ENCODE peak calls at places on chromosomes 2 and 18, in eight cellular contexts. G is A673, I is cardiac muscle cell, X is AG04450, Z is lung, E is astrocyte of the spinal cord, R is lower lobe of right lung, K is fibroblast of lung. J is an unnamed sample.

GRCh38 chr2:239098288-239098970 is 250.5 kb downstream of the TWIST2 start:
- DNase-seq in K (no peak), E (no peak), I (no peak), Z (no peak), X (no peak), R (no peak), G (no peak), J (peak)

GRCh38 chr2:172233947-172234715 is 131.4 kb upstream of the DLX2 start:
- DNase-seq in X (no peak), I (no peak), E (no peak), Z (no peak), K (no peak), G (no peak), R (no peak), J (no peak)

GRCh38 chr2:87996570-87996969 is 19.8 kb downstream of the RNU2-63P start:
- DNase-seq in G (no peak), X (no peak), Z (no peak), R (no peak), K (no peak), I (no peak), E (no peak), J (no peak)

GRCh38 chr2:98412751-98413445 is 31.8 kb upstream of the INPP4A start:
- DNase-seq in E (peak), I (peak), R (no peak), G (peak), X (peak), K (peak), Z (no peak), J (peak)

GRCh38 chr2:41906325-41906700 is 141.5 kb upstream of the PKDCC start:
- DNase-seq in E (peak), G (peak), K (peak), X (peak), I (no peak), Z (no peak), R (no peak), J (no peak)

GRCh38 chr18:7349181-7349837 is 118.4 kb downstream of the LRRC30 start:
- DNase-seq in G (no peak), X (no peak), R (no peak), I (no peak), E (no peak), Z (no peak), K (no peak), J (no peak)

GRCh38 chr18:59957957-59958356 is 58.2 kb downstream of the PMAIP1 start:
- DNase-seq in I (peak), G (peak), K (peak), R (no peak), Z (no peak), E (peak), X (peak), J (peak)

GRCh38 chr18:31042391-31043181 is at the start of gene DSC3:
- DNase-seq in Z (no peak), K (peak), I (peak), G (no peak), R (peak), X (no peak), E (peak), J (peak)

GRCh38 chr2:133063792-133064191 is 393.8 kb upstream of the LYPD1 start:
- DNase-seq in Z (no peak), R (no peak), K (peak), X (no peak), I (peak), E (peak), G (peak), J (no peak)

GRCh38 chr2:42742740-42743666 is 20.9 kb downstream of the OXER1 start:
- DNase-seq in Z (no peak), R (no peak), X (no peak), E (no peak), G (no peak), K (no peak), I (no peak), J (no peak)

GRCh38 chr2:177669201-177669600 is 276.6 kb downstream of the AGPS start:
- DNase-seq in G (peak), E (no peak), R (no peak), X (no peak), Z (no peak), K (no peak), I (no peak), J (no peak)

GRCh38 chr2:235668782-235669181 is 174.9 kb downstream of the AGAP1 start:
- DNase-seq in X (no peak), K (no peak), I (no peak), R (no peak), Z (no peak), G (no peak), E (no peak), J (no peak)

GRCh38 chr2:188512456-188512855 is 220.8 kb downstream of the GULP1 start:
- DNase-seq in I (peak), Z (no peak), X (peak), E (peak), R (no peak), K (peak), G (peak), J (peak)
- TF ChIP-seq CTCF in I (peak), Z (peak), X (peak), E (peak), R (peak), K (peak), G (peak), J (peak)

GRCh38 chr2:109353806-109354745 is 225.1 kb downstream of the SH3RF3 start:
- DNase-seq in E (no peak), Z (peak), R (no peak), G (no peak), K (no peak), I (no peak), X (no peak), J (no peak)

GRCh38 chr2:109352898-109353689 is 224.1 kb downstream of the SH3RF3 start:
- DNase-seq in X (no peak), E (no peak), R (no peak), G (no peak), K (no peak), Z (peak), I (no peak), J (no peak)

GRCh38 chr2:109352066-109352897 is 223.3 kb downstream of the SH3RF3 start:
- DNase-seq in I (no peak), K (no peak), G (no peak), E (no peak), Z (peak), X (no peak), R (no peak), J (no peak)

GRCh38 chr2:109355192-109355843 is 226.3 kb downstream of the SH3RF3 start:
- DNase-seq in K (no peak), Z (no peak), G (no peak), R (no peak), E (no peak), X (no peak), I (no peak), J (no peak)

DNA sequence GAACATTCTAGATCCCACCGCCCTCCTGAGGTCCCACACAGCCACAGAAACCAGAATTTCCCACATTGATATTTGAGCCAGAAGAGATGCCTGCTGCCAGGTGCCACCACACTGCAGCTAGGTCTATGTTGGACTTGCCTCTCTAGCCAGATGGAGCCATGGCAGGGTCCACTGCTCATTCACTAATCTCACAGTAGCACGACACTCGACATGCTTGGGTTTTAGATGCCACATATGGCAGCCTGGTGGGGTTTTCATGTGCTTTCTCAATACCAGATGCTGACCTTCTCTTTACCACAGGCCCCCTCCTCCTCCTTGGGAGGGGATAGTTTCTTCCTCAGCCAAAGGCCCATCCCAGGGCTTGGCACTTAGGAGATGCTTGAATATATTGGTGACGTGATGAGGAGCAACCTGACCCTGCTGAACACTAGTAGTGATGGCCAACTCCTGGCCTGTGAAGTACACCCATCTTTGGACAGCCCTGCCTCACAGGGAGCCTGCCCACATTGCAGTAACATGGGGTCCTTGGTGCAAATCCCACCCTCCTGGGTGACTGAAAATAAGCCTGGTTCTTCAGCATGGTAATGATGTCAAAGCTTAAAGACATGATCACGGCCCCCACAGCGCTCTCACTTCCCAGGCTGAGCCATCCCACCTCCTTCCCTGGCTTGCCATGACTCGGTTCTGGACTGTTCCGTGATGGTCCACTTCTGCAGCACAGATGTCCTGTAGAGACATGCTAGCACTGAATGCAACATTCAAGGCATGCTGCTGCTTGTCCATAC is 227.4 kb downstream of the SH3RF3 start:
- DNase-seq in K (no peak), R (no peak), X (no peak), E (no peak), I (no peak), Z (no peak), G (no peak), J (no peak)
- H3K4me3 ChIP-seq in K (no peak), R (no peak), X (no peak), E (no peak), I (no peak), Z (no peak), G (no peak), J (no peak)

DNA sequence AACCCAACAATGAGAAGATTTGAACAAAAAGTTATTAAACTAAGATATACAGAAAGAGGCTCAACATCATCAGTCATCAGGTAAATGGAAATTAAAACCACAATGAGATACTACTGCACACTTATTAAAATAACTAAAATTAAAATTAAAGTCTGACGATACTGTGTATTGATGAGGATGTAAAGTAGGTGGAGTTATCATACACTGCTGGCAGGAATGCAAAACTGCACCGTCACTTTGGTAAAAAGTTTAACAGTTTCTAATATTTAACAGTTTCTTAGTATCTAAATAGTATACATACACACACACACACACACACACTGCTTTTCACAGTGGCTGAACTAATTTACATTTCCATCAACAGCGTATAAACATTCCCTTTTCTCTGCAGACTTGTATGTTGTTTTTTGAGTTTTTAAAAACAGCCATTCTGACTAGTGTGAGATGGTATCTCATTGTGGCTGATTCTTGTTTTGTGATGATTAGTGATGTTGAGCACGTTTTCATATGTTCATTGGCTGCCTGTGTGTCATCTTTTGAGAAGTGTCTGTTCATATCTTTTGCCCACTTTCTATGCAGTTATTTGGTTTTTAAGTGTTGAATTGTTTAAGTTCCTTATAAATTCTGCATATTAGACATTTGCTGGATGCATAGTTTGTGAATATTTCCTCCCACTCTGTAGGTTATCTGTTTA is 726.9 kb upstream of the CHAC2 start:
- DNase-seq in G (no peak), K (no peak), I (no peak), E (no peak), Z (no peak), R (no peak), X (no peak), J (no peak)
- TF ChIP-seq CTCF in G (no peak), K (peak), I (peak), E (no peak), Z (no peak), R (no peak), X (peak), J (no peak)

GRCh38 chr18:2147424-2147823 is 423.9 kb downstream of the METTL4 start:
- DNase-seq in X (no peak), K (no peak), E (peak), R (no peak), I (no peak), G (peak), Z (no peak), J (peak)
- H3K4me3 ChIP-seq in X (no peak), K (no peak), E (no peak), R (no peak), I (no peak), G (no peak), Z (no peak), J (no peak)

GRCh38 chr2:103008586-103008985 is 246.8 kb downstream of the TMEM182 start:
- DNase-seq in K (no peak), E (no peak), R (no peak), Z (no peak), G (no peak), I (peak), X (no peak), J (no peak)
- TF ChIP-seq CTCF in K (no peak), E (no peak), R (no peak), Z (no peak), G (no peak), I (no peak), X (no peak), J (no peak)

DNA sequence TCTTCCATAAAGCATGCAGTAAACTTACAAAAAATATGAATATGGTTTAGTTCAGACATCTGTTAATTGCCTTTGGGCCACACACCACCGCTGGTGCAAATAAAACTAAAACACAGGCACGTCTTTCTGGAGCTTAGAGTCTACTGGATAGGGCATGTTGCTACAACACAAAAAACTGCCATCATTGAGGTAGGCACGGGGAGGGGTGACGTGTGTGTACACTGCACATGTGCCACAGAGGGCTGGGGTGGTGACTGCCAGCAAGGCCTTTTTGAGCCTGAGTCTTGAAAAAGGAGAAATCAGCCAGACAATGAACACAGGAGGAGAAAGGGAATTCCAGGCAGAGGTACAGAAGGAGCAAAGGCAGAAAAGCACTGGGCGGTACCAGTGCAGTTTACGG is 5.1 kb downstream of the SERPINE2 start:
- DNase-seq in K (no peak), G (no peak), Z (no peak), E (no peak), X (no peak), R (no peak), I (no peak), J (no peak)
- H3K4me3 ChIP-seq in K (no peak), G (no peak), Z (no peak), E (no peak), X (no peak), R (no peak), I (no peak), J (no peak)

GRCh38 chr18:23825496-23825895 is 136.2 kb downstream of the LAMA3 start:
- DNase-seq in X (no peak), E (peak), K (no peak), I (no peak), G (no peak), R (no peak), Z (no peak), J (no peak)

GRCh38 chr18:23825978-23826405 is 136.7 kb downstream of the LAMA3 start:
- DNase-seq in Z (peak), X (no peak), I (peak), K (peak), G (no peak), E (peak), R (no peak), J (peak)

GRCh38 chr18:23824704-23825103 is 135.5 kb downstream of the LAMA3 start:
- DNase-seq in I (no peak), R (no peak), E (peak), G (no peak), K (no peak), Z (no peak), X (no peak), J (no peak)

GRCh38 chr18:23822590-23823385 is 133.5 kb downstream of the LAMA3 start:
- DNase-seq in I (no peak), R (no peak), K (no peak), G (no peak), Z (no peak), X (no peak), E (peak), J (no peak)

DNA sequence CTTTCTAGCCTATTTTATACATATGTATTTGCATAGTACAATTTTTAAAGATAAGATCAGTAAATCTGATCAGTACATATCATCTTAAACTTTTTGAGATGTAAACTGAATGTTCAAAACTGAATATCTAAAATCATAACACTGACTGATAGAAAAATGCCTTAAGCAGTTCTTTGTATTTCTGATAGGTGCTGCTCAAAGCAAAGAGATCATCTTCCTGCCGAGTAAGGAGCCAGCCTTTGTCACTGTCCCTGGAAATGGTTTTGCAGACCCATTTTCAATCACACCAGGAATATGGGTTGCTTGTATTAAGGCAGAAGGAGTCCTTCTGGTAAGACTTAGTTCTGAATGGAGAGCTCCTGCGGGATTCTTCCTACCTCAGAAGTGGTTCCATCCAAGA is 135.0 kb downstream of the LAMA3 start:
- DNase-seq in R (no peak), X (no peak), E (no peak), K (no peak), I (no peak), G (no peak), Z (no peak), J (no peak)
- TF ChIP-seq CTCF in R (no peak), X (no peak), E (no peak), K (no peak), I (no peak), G (peak), Z (no peak), J (no peak)

DNA sequence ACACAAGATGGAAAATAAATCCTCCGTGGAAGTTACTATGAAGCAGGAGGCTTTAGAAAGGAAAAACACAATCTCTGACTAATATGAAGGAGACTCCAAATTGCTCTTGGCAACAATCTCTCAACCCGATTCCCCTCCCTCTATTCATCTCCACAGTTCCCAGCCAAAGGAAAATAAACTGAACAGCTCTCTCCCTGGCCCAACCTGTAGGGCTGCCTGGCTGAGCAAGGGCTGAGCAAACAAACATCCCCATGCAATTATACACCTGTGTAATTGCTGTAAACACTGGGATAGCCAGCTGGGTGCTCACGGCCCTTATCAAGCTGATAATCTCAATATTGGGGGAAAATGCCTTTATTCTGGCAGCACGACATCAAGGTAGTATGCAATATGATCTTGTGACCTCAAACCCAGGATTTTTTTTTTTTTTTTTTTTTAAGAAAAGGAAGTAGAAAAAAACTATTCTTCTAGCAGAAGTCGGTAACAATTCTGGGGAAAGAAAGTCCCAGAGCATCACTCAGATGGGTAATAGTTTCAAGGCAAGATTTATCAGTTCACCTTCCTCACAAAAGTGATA is 203.3 kb upstream of the SMAD2 start:
- DNase-seq in G (no peak), K (no peak), I (no peak), X (no peak), Z (peak), R (no peak), E (peak), J (no peak)
- H3K4me3 ChIP-seq in G (no peak), K (no peak), I (no peak), X (no peak), Z (no peak), R (no peak), E (no peak), J (no peak)

GRCh38 chr2:150485114-150485870 is 2.2 kb downstream of the RND3 start:
- DNase-seq in I (peak), G (peak), E (peak), X (no peak), K (peak), Z (peak), R (peak), J (no peak)

GRCh38 chr2:150484461-150484931 is 3.0 kb downstream of the RND3 start:
- DNase-seq in K (peak), R (no peak), X (no peak), Z (no peak), E (peak), I (no peak), G (no peak), J (no peak)

GRCh38 chr2:150486539-150487484 is 655 bp downstream of the RND3 start:
- DNase-seq in X (no peak), G (peak), K (peak), I (peak), Z (peak), E (peak), R (no peak), J (peak)

GRCh38 chr2:150487537-150488429 is at the start of gene RND3:
- DNase-seq in I (peak), Z (peak), R (peak), K (peak), G (peak), X (peak), E (peak), J (peak)

GRCh38 chr2:150485871-150486538 is 1.5 kb downstream of the RND3 start:
- DNase-seq in G (peak), E (peak), I (peak), X (no peak), R (peak), K (peak), Z (peak), J (peak)
- TF ChIP-seq CTCF in G (no peak), E (no peak), I (no peak), X (no peak), R (no peak), K (no peak), Z (no peak), J (no peak)

GRCh38 chr2:240258685-240259084 is 118.2 kb upstream of the OTOS start:
- DNase-seq in X (no peak), E (no peak), K (no peak), I (no peak), R (no peak), Z (no peak), G (no peak), J (no peak)
- H3K4me3 ChIP-seq in X (no peak), E (no peak), K (no peak), I (no peak), R (no peak), Z (no peak), G (no peak), J (no peak)